ENCODE peak calls at places on chromosomes 13 and 19, in five cellular contexts. One of them, this sample, is unnamed. For H3K4me1, H3K9me3 and H3K27me3, the result is how much of the 10 kb centered on the place peaks cover.

GRCh38 chr13:109111141-109111540 is 481.7 kb downstream of the MYO16 start:
- DNase-seq in CD8-positive, alpha-beta T cell: no peak
- DNase-seq in GM23248: no peak
- DNase-seq in H9: no peak
- DNase-seq in left ventricle myocardium inferior: no peak
- DNase-seq in this sample: no peak

GRCh38 chr13:20943519-20944012 is 41.0 kb upstream of the XPO4 start:
- DNase-seq in GM23248: peak
- DNase-seq in H9: peak
- DNase-seq in left ventricle myocardium inferior: peak
- DNase-seq in CD8-positive, alpha-beta T cell: peak
- DNase-seq in this sample: peak

GRCh38 chr19:8036438-8037099 is 16.0 kb upstream of the CCL25 start:
- DNase-seq in left ventricle myocardium inferior: no peak
- DNase-seq in GM23248: no peak
- DNase-seq in CD8-positive, alpha-beta T cell: no peak
- DNase-seq in H9: no peak
- DNase-seq in this sample: no peak

GRCh38 chr13:106155411-106155810 is 380.1 kb downstream of the EFNB2 start:
- DNase-seq in GM23248: peak
- DNase-seq in CD8-positive, alpha-beta T cell: no peak
- DNase-seq in left ventricle myocardium inferior: no peak
- DNase-seq in H9: no peak
- DNase-seq in this sample: no peak

GRCh38 chr13:111233080-111233479 is 87.4 kb upstream of the TEX29 start:
- DNase-seq in H9: no peak
- DNase-seq in GM23248: no peak
- DNase-seq in left ventricle myocardium inferior: no peak
- DNase-seq in CD8-positive, alpha-beta T cell: no peak
- DNase-seq in this sample: no peak

GRCh38 chr13:23372264-23372905 is 61.1 kb downstream of the SACS start:
- DNase-seq in CD8-positive, alpha-beta T cell: no peak
- DNase-seq in H9: no peak
- DNase-seq in GM23248: peak
- DNase-seq in left ventricle myocardium inferior: no peak
- DNase-seq in this sample: no peak

GRCh38 chr19:29655648-29656335 is 9.5 kb upstream of the PLEKHF1 start:
- DNase-seq in GM23248: no peak
- DNase-seq in CD8-positive, alpha-beta T cell: no peak
- DNase-seq in left ventricle myocardium inferior: no peak
- DNase-seq in H9: no peak
- DNase-seq in this sample: no peak

GRCh38 chr19:54492568-54492967 is 10.1 kb upstream of the LAIR2 start:
- DNase-seq in left ventricle myocardium inferior: no peak
- DNase-seq in H9: no peak
- DNase-seq in CD8-positive, alpha-beta T cell: no peak
- DNase-seq in GM23248: no peak
- DNase-seq in this sample: no peak

GRCh38 chr13:39501711-39502324 is 101.2 kb downstream of the LHFPL6 start:
- DNase-seq in H9: no peak
- DNase-seq in GM23248: no peak
- DNase-seq in CD8-positive, alpha-beta T cell: no peak
- DNase-seq in left ventricle myocardium inferior: peak
- DNase-seq in this sample: no peak

GRCh38 chr13:49637989-49638388 is 9.7 kb downstream of the ARL11 start:
- DNase-seq in left ventricle myocardium inferior: no peak
- DNase-seq in GM23248: no peak
- DNase-seq in H9: no peak
- DNase-seq in CD8-positive, alpha-beta T cell: no peak
- DNase-seq in this sample: no peak

GRCh38 chr19:11089254-11090013 is at the start of gene LDLR:
- DNase-seq in GM23248: peak
- DNase-seq in H9: peak
- DNase-seq in CD8-positive, alpha-beta T cell: peak
- DNase-seq in left ventricle myocardium inferior: peak
- DNase-seq in this sample: peak

GRCh38 chr19:55179570-55180484 is at the start of gene SYT5:
- DNase-seq in left ventricle myocardium inferior: peak
- DNase-seq in GM23248: peak
- DNase-seq in CD8-positive, alpha-beta T cell: peak
- DNase-seq in H9: peak
- DNase-seq in this sample: peak

GRCh38 chr13:31267126-31267784 is 67.5 kb downstream of the B3GLCT start:
- DNase-seq in GM23248: no peak
- DNase-seq in left ventricle myocardium inferior: no peak
- DNase-seq in H9: no peak
- DNase-seq in CD8-positive, alpha-beta T cell: no peak
- DNase-seq in this sample: no peak

GRCh38 chr13:98490195-98490771 is 86.6 kb downstream of the STK24 start:
- DNase-seq in CD8-positive, alpha-beta T cell: no peak
- DNase-seq in GM23248: no peak
- DNase-seq in H9: no peak
- DNase-seq in left ventricle myocardium inferior: no peak
- DNase-seq in this sample: no peak

GRCh38 chr19:44626067-44626624 is 12.8 kb downstream of the IGSF23 start:
- DNase-seq in GM23248: peak
- DNase-seq in H9: no peak
- DNase-seq in left ventricle myocardium inferior: no peak
- DNase-seq in CD8-positive, alpha-beta T cell: no peak
- DNase-seq in this sample: no peak

GRCh38 chr19:48400018-48400742 is 6.7 kb downstream of the GRIN2D start:
- DNase-seq in left ventricle myocardium inferior: peak
- DNase-seq in H9: peak
- DNase-seq in CD8-positive, alpha-beta T cell: peak
- DNase-seq in GM23248: peak
- DNase-seq in this sample: peak

GRCh38 chr13:33575378-33575777 is 242.6 kb upstream of the RFC3 start:
- DNase-seq in H9: no peak
- DNase-seq in GM23248: no peak
- DNase-seq in left ventricle myocardium inferior: no peak
- DNase-seq in CD8-positive, alpha-beta T cell: no peak
- DNase-seq in this sample: no peak

GRCh38 chr13:106573279-106573831 is 5.4 kb upstream of the ARGLU1 start:
- DNase-seq in left ventricle myocardium inferior: no peak
- DNase-seq in CD8-positive, alpha-beta T cell: no peak
- DNase-seq in GM23248: peak
- DNase-seq in H9: no peak
- DNase-seq in this sample: no peak

GRCh38 chr13:95099541-95099940 is 201.7 kb downstream of the ABCC4 start:
- DNase-seq in GM23248: no peak
- DNase-seq in left ventricle myocardium inferior: no peak
- DNase-seq in H9: no peak
- DNase-seq in CD8-positive, alpha-beta T cell: no peak
- DNase-seq in this sample: no peak

GRCh38 chr19:38917921-38918491 is 6.0 kb upstream of the CCER2 start:
- DNase-seq in CD8-positive, alpha-beta T cell: no peak
- DNase-seq in GM23248: peak
- DNase-seq in left ventricle myocardium inferior: no peak
- DNase-seq in H9: no peak
- DNase-seq in this sample: no peak

GRCh38 chr19:2719910-2720776 is 1.0 kb downstream of the DIRAS1 start:
- DNase-seq in GM23248: peak
- DNase-seq in H9: peak
- DNase-seq in left ventricle myocardium inferior: peak
- DNase-seq in CD8-positive, alpha-beta T cell: no peak
- DNase-seq in this sample: no peak

GRCh38 chr19:35206379-35206778 is 22.2 kb downstream of the FAM187B start:
- DNase-seq in left ventricle myocardium inferior: no peak
- DNase-seq in GM23248: no peak
- DNase-seq in H9: no peak
- DNase-seq in CD8-positive, alpha-beta T cell: peak
- DNase-seq in this sample: no peak

GRCh38 chr19:19597809-19598306 is 20.6 kb downstream of the PBX4 start:
- DNase-seq in GM23248: no peak
- DNase-seq in left ventricle myocardium inferior: no peak
- DNase-seq in CD8-positive, alpha-beta T cell: peak
- DNase-seq in H9: no peak
- DNase-seq in this sample: no peak

GRCh38 chr13:50485979-50486935 is 357.2 kb downstream of the DLEU7 start:
- DNase-seq in left ventricle myocardium inferior: no peak
- DNase-seq in GM23248: peak
- DNase-seq in CD8-positive, alpha-beta T cell: no peak
- DNase-seq in H9: no peak
- DNase-seq in this sample: no peak

GRCh38 chr19:11420894-11421606 is 1.9 kb upstream of the RGL3 start:
- DNase-seq in CD8-positive, alpha-beta T cell: no peak
- DNase-seq in GM23248: no peak
- DNase-seq in H9: peak
- DNase-seq in left ventricle myocardium inferior: peak
- DNase-seq in this sample: no peak

GRCh38 chr13:96178759-96179158 is 88.9 kb downstream of the HS6ST3 start:
- DNase-seq in H9: no peak
- DNase-seq in left ventricle myocardium inferior: no peak
- DNase-seq in CD8-positive, alpha-beta T cell: no peak
- DNase-seq in GM23248: no peak
- DNase-seq in this sample: no peak

GRCh38 chr13:96181886-96182285 is 92.0 kb downstream of the HS6ST3 start:
- DNase-seq in left ventricle myocardium inferior: no peak
- DNase-seq in H9: no peak
- DNase-seq in GM23248: peak
- DNase-seq in CD8-positive, alpha-beta T cell: no peak
- DNase-seq in this sample: no peak

GRCh38 chr13:96179309-96179708 is 89.4 kb downstream of the HS6ST3 start:
- DNase-seq in CD8-positive, alpha-beta T cell: no peak
- DNase-seq in left ventricle myocardium inferior: no peak
- DNase-seq in H9: no peak
- DNase-seq in GM23248: no peak
- DNase-seq in this sample: no peak
- H3K4me1 ChIP-seq in CD8-positive, alpha-beta T cell: under half
- H3K4me1 ChIP-seq in left ventricle myocardium inferior: under half
- H3K4me1 ChIP-seq in H9: under half
- H3K4me1 ChIP-seq in GM23248: under half
- H3K4me1 ChIP-seq in this sample: under half

DNA sequence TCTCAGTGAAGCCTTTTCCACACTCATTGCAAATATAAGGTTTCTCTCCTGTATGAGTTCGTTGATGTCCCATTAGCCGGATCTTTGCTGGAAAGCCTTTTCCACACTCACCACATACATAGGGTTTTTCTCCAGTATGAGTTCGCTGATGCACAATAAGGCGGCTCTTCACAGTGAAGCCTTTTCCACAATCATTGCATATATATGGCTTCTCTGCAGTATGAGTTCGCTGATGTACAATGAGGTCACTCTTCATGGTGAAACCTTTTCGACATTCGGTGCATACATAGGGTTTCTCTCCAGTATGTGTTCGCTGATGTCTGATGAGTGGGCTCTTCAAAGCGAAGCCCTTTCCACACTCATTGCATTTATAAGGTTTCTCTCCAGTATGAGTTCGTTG is 6.8 kb upstream of the ZNF350 start:
- DNase-seq in GM23248: no peak
- DNase-seq in CD8-positive, alpha-beta T cell: no peak
- DNase-seq in H9: no peak
- DNase-seq in left ventricle myocardium inferior: no peak
- DNase-seq in this sample: no peak
- H3K9me3 ChIP-seq in GM23248: under half
- H3K9me3 ChIP-seq in CD8-positive, alpha-beta T cell: half or more
- H3K9me3 ChIP-seq in H9: half or more
- H3K9me3 ChIP-seq in left ventricle myocardium inferior: half or more
- H3K9me3 ChIP-seq in this sample: under half

GRCh38 chr13:102395939-102396338 is 5.9 kb downstream of the FGF14 start:
- DNase-seq in H9: no peak
- DNase-seq in GM23248: no peak
- DNase-seq in CD8-positive, alpha-beta T cell: no peak
- DNase-seq in left ventricle myocardium inferior: no peak
- DNase-seq in this sample: no peak

GRCh38 chr13:102394158-102395053 is 7.4 kb downstream of the FGF14 start:
- DNase-seq in left ventricle myocardium inferior: peak
- DNase-seq in CD8-positive, alpha-beta T cell: peak
- DNase-seq in H9: peak
- DNase-seq in GM23248: peak
- DNase-seq in this sample: peak

GRCh38 chr13:102395174-102395573 is 6.7 kb downstream of the FGF14 start:
- DNase-seq in left ventricle myocardium inferior: no peak
- DNase-seq in H9: no peak
- DNase-seq in CD8-positive, alpha-beta T cell: no peak
- DNase-seq in GM23248: no peak
- DNase-seq in this sample: no peak

GRCh38 chr13:102392810-102393209 is 9.0 kb downstream of the FGF14 start:
- DNase-seq in GM23248: peak
- DNase-seq in H9: no peak
- DNase-seq in CD8-positive, alpha-beta T cell: no peak
- DNase-seq in left ventricle myocardium inferior: no peak
- DNase-seq in this sample: no peak
- H3K27me3 ChIP-seq in GM23248: under half
- H3K27me3 ChIP-seq in H9: under half
- H3K27me3 ChIP-seq in CD8-positive, alpha-beta T cell: under half
- H3K27me3 ChIP-seq in left ventricle myocardium inferior: under half
- H3K27me3 ChIP-seq in this sample: under half

GRCh38 chr13:99979453-99980200 is 2.0 kb upstream of the ZIC2 start:
- DNase-seq in H9: peak
- DNase-seq in left ventricle myocardium inferior: no peak
- DNase-seq in GM23248: peak
- DNase-seq in CD8-positive, alpha-beta T cell: no peak
- DNase-seq in this sample: no peak

GRCh38 chr13:99978781-99979452 is 2.7 kb upstream of the ZIC2 start:
- DNase-seq in GM23248: no peak
- DNase-seq in left ventricle myocardium inferior: no peak
- DNase-seq in H9: peak
- DNase-seq in CD8-positive, alpha-beta T cell: no peak
- DNase-seq in this sample: no peak

GRCh38 chr13:99976502-99977115 is 5.0 kb upstream of the ZIC2 start:
- DNase-seq in CD8-positive, alpha-beta T cell: no peak
- DNase-seq in H9: no peak
- DNase-seq in left ventricle myocardium inferior: no peak
- DNase-seq in GM23248: no peak
- DNase-seq in this sample: no peak

GRCh38 chr13:99977334-99977911 is 4.2 kb upstream of the ZIC2 start:
- DNase-seq in H9: no peak
- DNase-seq in GM23248: no peak
- DNase-seq in CD8-positive, alpha-beta T cell: no peak
- DNase-seq in left ventricle myocardium inferior: no peak
- DNase-seq in this sample: no peak

DNA sequence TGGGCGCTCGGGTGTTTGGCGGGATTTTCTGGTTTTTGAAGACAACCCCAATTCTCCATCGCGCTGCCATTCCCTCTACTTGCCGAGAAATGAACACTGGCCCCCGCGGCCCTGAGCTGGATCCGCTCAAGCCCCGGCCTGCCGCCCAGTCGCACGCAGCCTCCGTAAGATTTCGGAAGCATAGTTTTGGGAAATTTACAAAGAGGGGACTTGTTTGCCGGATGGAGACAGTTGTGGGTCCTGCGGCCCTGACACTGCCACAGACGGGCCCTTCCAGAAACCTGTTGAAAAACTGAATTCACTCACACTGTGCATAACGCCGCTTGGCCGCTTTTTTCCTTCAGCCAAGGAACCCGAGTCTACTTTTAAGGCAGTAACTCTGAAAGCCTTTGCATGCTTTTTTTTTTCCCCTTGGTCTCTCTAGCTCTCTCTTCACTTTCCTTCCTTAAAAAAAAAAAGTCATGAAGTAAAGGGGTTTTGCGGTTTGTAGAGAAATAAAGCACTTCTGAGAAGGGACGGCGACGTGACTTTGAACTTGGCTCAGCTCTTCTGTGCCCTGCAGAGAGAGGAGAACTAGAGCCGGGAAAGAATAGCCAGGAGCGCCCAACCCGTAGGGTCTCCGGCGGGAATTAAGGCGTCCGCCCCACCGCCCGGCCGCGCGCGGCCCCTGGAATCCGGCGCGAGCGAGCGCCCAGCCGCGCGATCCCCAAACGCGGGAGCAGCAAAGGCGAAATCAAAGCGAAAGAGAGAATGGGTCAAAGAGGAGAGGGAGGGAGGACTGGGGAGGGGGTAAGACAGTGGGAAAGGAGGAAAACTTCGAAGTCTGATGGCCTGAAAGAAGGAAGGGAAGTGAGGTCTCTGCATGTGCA is 3.4 kb upstream of the ZIC2 start:
- DNase-seq in H9: peak
- DNase-seq in GM23248: no peak
- DNase-seq in CD8-positive, alpha-beta T cell: no peak
- DNase-seq in left ventricle myocardium inferior: no peak
- DNase-seq in this sample: peak
- H3K4me1 ChIP-seq in H9: under half
- H3K4me1 ChIP-seq in GM23248: under half
- H3K4me1 ChIP-seq in CD8-positive, alpha-beta T cell: under half
- H3K4me1 ChIP-seq in left ventricle myocardium inferior: under half
- H3K4me1 ChIP-seq in this sample: under half